ENCODE peak calls at places on chromosomes 12 and 14, in seven cellular contexts. One of them, this sample, is unnamed.

GRCh38 chr12:120842595-120842994 is 61.6 kb downstream of the SPPL3 start:
- DNase-seq in tibial artery: no peak
- DNase-seq in stimulated activated effector memory CD8-positive, alpha-beta T cell treated with anti-CD3 and anti-CD28 coated beads, Interleukin-12 subunit alpha, Interleukin-12 subunit beta, amount 100 ng/mL, for 72 hours: no peak
- DNase-seq in endodermal cell: no peak
- DNase-seq in NCI-H69: no peak
- DNase-seq in GM23338: no peak
- DNase-seq in stimulated activated CD4-positive, alpha-beta T cell treated with anti-CD3 and anti-CD28 coated beads, Interleukin-4, amount 100 ng/mL, for 48 hours: no peak
- DNase-seq in this sample: no peak

GRCh38 chr12:14613718-14614117 is 46.0 kb upstream of the PLBD1 start:
- DNase-seq in NCI-H69: no peak
- DNase-seq in stimulated activated effector memory CD8-positive, alpha-beta T cell treated with anti-CD3 and anti-CD28 coated beads, Interleukin-12 subunit alpha, Interleukin-12 subunit beta, amount 100 ng/mL, for 72 hours: no peak
- DNase-seq in tibial artery: no peak
- DNase-seq in endodermal cell: no peak
- DNase-seq in GM23338: no peak
- DNase-seq in stimulated activated CD4-positive, alpha-beta T cell treated with anti-CD3 and anti-CD28 coated beads, Interleukin-4, amount 100 ng/mL, for 48 hours: no peak
- DNase-seq in this sample: no peak

GRCh38 chr12:103742349-103742784 is 98.7 kb downstream of the NT5DC3 start:
- DNase-seq in tibial artery: no peak
- DNase-seq in stimulated activated effector memory CD8-positive, alpha-beta T cell treated with anti-CD3 and anti-CD28 coated beads, Interleukin-12 subunit alpha, Interleukin-12 subunit beta, amount 100 ng/mL, for 72 hours: no peak
- DNase-seq in NCI-H69: peak; percentile 95
- DNase-seq in endodermal cell: no peak
- DNase-seq in GM23338: peak; percentile 3
- DNase-seq in stimulated activated CD4-positive, alpha-beta T cell treated with anti-CD3 and anti-CD28 coated beads, Interleukin-4, amount 100 ng/mL, for 48 hours: no peak
- DNase-seq in this sample: peak; percentile 95

GRCh38 chr14:64233791-64234190 is 60.4 kb downstream of the ESR2 start:
- DNase-seq in endodermal cell: no peak
- DNase-seq in tibial artery: no peak
- DNase-seq in stimulated activated CD4-positive, alpha-beta T cell treated with anti-CD3 and anti-CD28 coated beads, Interleukin-4, amount 100 ng/mL, for 48 hours: no peak
- DNase-seq in NCI-H69: no peak
- DNase-seq in stimulated activated effector memory CD8-positive, alpha-beta T cell treated with anti-CD3 and anti-CD28 coated beads, Interleukin-12 subunit alpha, Interleukin-12 subunit beta, amount 100 ng/mL, for 72 hours: no peak
- DNase-seq in GM23338: no peak
- DNase-seq in this sample: no peak

GRCh38 chr14:68622856-68623255 is 170.0 kb downstream of the ZFP36L1 start:
- DNase-seq in endodermal cell: peak; percentile 13
- DNase-seq in stimulated activated CD4-positive, alpha-beta T cell treated with anti-CD3 and anti-CD28 coated beads, Interleukin-4, amount 100 ng/mL, for 48 hours: no peak
- DNase-seq in tibial artery: no peak
- DNase-seq in stimulated activated effector memory CD8-positive, alpha-beta T cell treated with anti-CD3 and anti-CD28 coated beads, Interleukin-12 subunit alpha, Interleukin-12 subunit beta, amount 100 ng/mL, for 72 hours: no peak
- DNase-seq in GM23338: no peak
- DNase-seq in NCI-H69: no peak
- DNase-seq in this sample: no peak

GRCh38 chr12:39199371-39199770 is 243.5 kb downstream of the KIF21A start:
- DNase-seq in stimulated activated CD4-positive, alpha-beta T cell treated with anti-CD3 and anti-CD28 coated beads, Interleukin-4, amount 100 ng/mL, for 48 hours: no peak
- DNase-seq in endodermal cell: no peak
- DNase-seq in stimulated activated effector memory CD8-positive, alpha-beta T cell treated with anti-CD3 and anti-CD28 coated beads, Interleukin-12 subunit alpha, Interleukin-12 subunit beta, amount 100 ng/mL, for 72 hours: no peak
- DNase-seq in tibial artery: no peak
- DNase-seq in NCI-H69: no peak
- DNase-seq in GM23338: no peak
- DNase-seq in this sample: peak; percentile 68

GRCh38 chr12:54331-54730 is 12.2 kb upstream of the IQSEC3 start:
- DNase-seq in GM23338: no peak
- DNase-seq in endodermal cell: peak; percentile 52
- DNase-seq in stimulated activated CD4-positive, alpha-beta T cell treated with anti-CD3 and anti-CD28 coated beads, Interleukin-4, amount 100 ng/mL, for 48 hours: no peak
- DNase-seq in stimulated activated effector memory CD8-positive, alpha-beta T cell treated with anti-CD3 and anti-CD28 coated beads, Interleukin-12 subunit alpha, Interleukin-12 subunit beta, amount 100 ng/mL, for 72 hours: no peak
- DNase-seq in NCI-H69: no peak
- DNase-seq in tibial artery: no peak
- DNase-seq in this sample: no peak

GRCh38 chr12:74983917-74984316 is 225.7 kb downstream of the KCNC2 start:
- DNase-seq in GM23338: no peak
- DNase-seq in NCI-H69: no peak
- DNase-seq in stimulated activated CD4-positive, alpha-beta T cell treated with anti-CD3 and anti-CD28 coated beads, Interleukin-4, amount 100 ng/mL, for 48 hours: no peak
- DNase-seq in endodermal cell: no peak
- DNase-seq in stimulated activated effector memory CD8-positive, alpha-beta T cell treated with anti-CD3 and anti-CD28 coated beads, Interleukin-12 subunit alpha, Interleukin-12 subunit beta, amount 100 ng/mL, for 72 hours: no peak
- DNase-seq in tibial artery: no peak
- DNase-seq in this sample: peak; percentile 82

GRCh38 chr14:80930836-80931389 is 10.6 kb downstream of the CEP128 start:
- DNase-seq in endodermal cell: no peak
- DNase-seq in stimulated activated effector memory CD8-positive, alpha-beta T cell treated with anti-CD3 and anti-CD28 coated beads, Interleukin-12 subunit alpha, Interleukin-12 subunit beta, amount 100 ng/mL, for 72 hours: peak; percentile 69
- DNase-seq in tibial artery: no peak
- DNase-seq in stimulated activated CD4-positive, alpha-beta T cell treated with anti-CD3 and anti-CD28 coated beads, Interleukin-4, amount 100 ng/mL, for 48 hours: no peak
- DNase-seq in NCI-H69: no peak
- DNase-seq in GM23338: no peak
- DNase-seq in this sample: peak; percentile 44

GRCh38 chr14:68563256-68564131 is 229.4 kb downstream of the ZFP36L1 start:
- DNase-seq in GM23338: peak; percentile 28
- DNase-seq in stimulated activated CD4-positive, alpha-beta T cell treated with anti-CD3 and anti-CD28 coated beads, Interleukin-4, amount 100 ng/mL, for 48 hours: no peak
- DNase-seq in endodermal cell: no peak
- DNase-seq in stimulated activated effector memory CD8-positive, alpha-beta T cell treated with anti-CD3 and anti-CD28 coated beads, Interleukin-12 subunit alpha, Interleukin-12 subunit beta, amount 100 ng/mL, for 72 hours: no peak
- DNase-seq in NCI-H69: no peak
- DNase-seq in tibial artery: peak; percentile 64
- DNase-seq in this sample: no peak

GRCh38 chr12:127342861-127343260 is 924.1 kb upstream of the TMEM132C start:
- DNase-seq in stimulated activated effector memory CD8-positive, alpha-beta T cell treated with anti-CD3 and anti-CD28 coated beads, Interleukin-12 subunit alpha, Interleukin-12 subunit beta, amount 100 ng/mL, for 72 hours: no peak
- DNase-seq in tibial artery: no peak
- DNase-seq in endodermal cell: no peak
- DNase-seq in stimulated activated CD4-positive, alpha-beta T cell treated with anti-CD3 and anti-CD28 coated beads, Interleukin-4, amount 100 ng/mL, for 48 hours: no peak
- DNase-seq in NCI-H69: no peak
- DNase-seq in GM23338: no peak
- DNase-seq in this sample: no peak

GRCh38 chr14:71651228-71651627 is 281.0 kb upstream of the RGS6 start:
- DNase-seq in stimulated activated CD4-positive, alpha-beta T cell treated with anti-CD3 and anti-CD28 coated beads, Interleukin-4, amount 100 ng/mL, for 48 hours: no peak
- DNase-seq in stimulated activated effector memory CD8-positive, alpha-beta T cell treated with anti-CD3 and anti-CD28 coated beads, Interleukin-12 subunit alpha, Interleukin-12 subunit beta, amount 100 ng/mL, for 72 hours: no peak
- DNase-seq in GM23338: no peak
- DNase-seq in tibial artery: no peak
- DNase-seq in NCI-H69: no peak
- DNase-seq in endodermal cell: no peak
- DNase-seq in this sample: no peak

This sample was measured in DMS53.